ENCODE peak calls at places on chromosomes 4 and X, in six cellular contexts. One of them, this sample, is unnamed.

GRCh38 chr4:87498446-87498900 is 30.7 kb downstream of the SPARCL1 start:
- DNase-seq in neural crest cell: no peak
- DNase-seq in fibroblast of lung: peak; percentile 43
- DNase-seq in ovary: no peak
- DNase-seq in body of pancreas: no peak
- DNase-seq in dorsolateral prefrontal cortex: no peak
- DNase-seq in this sample: no peak

GRCh38 chrX:9885150-9885549 is 82.0 kb upstream of the CLDN34 start:
- DNase-seq in neural crest cell: peak; percentile 53
- DNase-seq in fibroblast of lung: peak; percentile 55
- DNase-seq in ovary: peak; percentile 62
- DNase-seq in body of pancreas: peak; percentile 58
- DNase-seq in dorsolateral prefrontal cortex: peak; percentile 42
- DNase-seq in this sample: peak; percentile 77

GRCh38 chr4:8278009-8278395 is 8.4 kb downstream of the HTRA3 start:
- DNase-seq in neural crest cell: no peak
- DNase-seq in fibroblast of lung: peak; percentile 34
- DNase-seq in ovary: no peak
- DNase-seq in body of pancreas: no peak
- DNase-seq in dorsolateral prefrontal cortex: no peak
- DNase-seq in this sample: no peak

GRCh38 chr4:83771113-83771705 is 235.3 kb downstream of the GPAT3 start:
- DNase-seq in neural crest cell: peak; percentile 31
- DNase-seq in fibroblast of lung: peak; percentile 43
- DNase-seq in ovary: peak; percentile 20
- DNase-seq in body of pancreas: peak; percentile 36
- DNase-seq in dorsolateral prefrontal cortex: no peak
- DNase-seq in this sample: peak; percentile 38

GRCh38 chrX:66632986-66633385 is 5.9 kb downstream of the EDA2R start:
- DNase-seq in neural crest cell: no peak
- DNase-seq in fibroblast of lung: peak; percentile 46
- DNase-seq in ovary: no peak
- DNase-seq in body of pancreas: no peak
- DNase-seq in dorsolateral prefrontal cortex: no peak
- DNase-seq in this sample: no peak

GRCh38 chr4:167475951-167476350 is 241.7 kb upstream of the SPOCK3 start:
- DNase-seq in neural crest cell: no peak
- DNase-seq in fibroblast of lung: no peak
- DNase-seq in ovary: no peak
- DNase-seq in body of pancreas: no peak
- DNase-seq in dorsolateral prefrontal cortex: no peak
- DNase-seq in this sample: no peak

GRCh38 chr4:174204194-174204831 is 79.2 kb downstream of the FBXO8 start:
- DNase-seq in neural crest cell: no peak
- DNase-seq in fibroblast of lung: no peak
- DNase-seq in ovary: no peak
- DNase-seq in body of pancreas: no peak
- DNase-seq in dorsolateral prefrontal cortex: no peak
- DNase-seq in this sample: no peak

GRCh38 chr4:88158360-88159136 is at the start of gene ABCG2:
- DNase-seq in neural crest cell: peak; percentile 30
- DNase-seq in fibroblast of lung: peak; percentile 72
- DNase-seq in ovary: peak; percentile 43
- DNase-seq in body of pancreas: peak; percentile 12
- DNase-seq in dorsolateral prefrontal cortex: no peak
- DNase-seq in this sample: peak; percentile 1

GRCh38 chr4:15653864-15654391 is 1.2 kb downstream of the FBXL5 start:
- DNase-seq in neural crest cell: peak; percentile 5
- DNase-seq in fibroblast of lung: peak; percentile 74
- DNase-seq in ovary: no peak
- DNase-seq in body of pancreas: no peak
- DNase-seq in dorsolateral prefrontal cortex: peak; percentile 11
- DNase-seq in this sample: no peak

GRCh38 chr4:8442596-8443358 is 2.2 kb downstream of the TRMT44 start:
- DNase-seq in neural crest cell: no peak
- DNase-seq in fibroblast of lung: no peak
- DNase-seq in ovary: no peak
- DNase-seq in body of pancreas: no peak
- DNase-seq in dorsolateral prefrontal cortex: no peak
- DNase-seq in this sample: no peak

GRCh38 chrX:96455078-96455477 is 229.6 kb upstream of the DIAPH2 start:
- DNase-seq in neural crest cell: no peak
- DNase-seq in fibroblast of lung: no peak
- DNase-seq in ovary: no peak
- DNase-seq in body of pancreas: no peak
- DNase-seq in dorsolateral prefrontal cortex: no peak
- DNase-seq in this sample: no peak

GRCh38 chr4:79650794-79651431 is 242.9 kb upstream of the GK2 start:
- DNase-seq in neural crest cell: no peak
- DNase-seq in fibroblast of lung: peak; percentile 81
- DNase-seq in ovary: no peak
- DNase-seq in body of pancreas: no peak
- DNase-seq in dorsolateral prefrontal cortex: no peak
- DNase-seq in this sample: peak; percentile 1

GRCh38 chr4:138097912-138098600 is 144.1 kb downstream of the SLC7A11 start:
- DNase-seq in neural crest cell: no peak
- DNase-seq in fibroblast of lung: peak; percentile 33
- DNase-seq in ovary: no peak
- DNase-seq in body of pancreas: no peak
- DNase-seq in dorsolateral prefrontal cortex: no peak
- DNase-seq in this sample: no peak

GRCh38 chr4:86300516-86300915 is 59.3 kb downstream of the MAPK10 start:
- DNase-seq in neural crest cell: no peak
- DNase-seq in fibroblast of lung: peak; percentile 83
- DNase-seq in ovary: no peak
- DNase-seq in body of pancreas: no peak
- DNase-seq in dorsolateral prefrontal cortex: no peak
- DNase-seq in this sample: peak; percentile 22

GRCh38 chr4:167114416-167114971 is 119.8 kb downstream of the SPOCK3 start:
- DNase-seq in neural crest cell: no peak
- DNase-seq in fibroblast of lung: peak; percentile 19
- DNase-seq in ovary: no peak
- DNase-seq in body of pancreas: no peak
- DNase-seq in dorsolateral prefrontal cortex: no peak
- DNase-seq in this sample: no peak

GRCh38 chr4:183099537-183100297 is 660 bp downstream of the WWC2 start:
- DNase-seq in neural crest cell: peak; percentile 30
- DNase-seq in fibroblast of lung: no peak
- DNase-seq in ovary: peak; percentile 68
- DNase-seq in body of pancreas: peak; percentile 59
- DNase-seq in dorsolateral prefrontal cortex: no peak
- DNase-seq in this sample: peak; percentile 65
- TF ChIP-seq CTCF in neural crest cell: no peak
- TF ChIP-seq CTCF in fibroblast of lung: no peak
- TF ChIP-seq CTCF in ovary: no peak
- TF ChIP-seq CTCF in body of pancreas: peak; percentile 22
- TF ChIP-seq CTCF in dorsolateral prefrontal cortex: no peak
- TF ChIP-seq CTCF in this sample: no peak

GRCh38 chr4:187993827-187994226 is 1.7 kb upstream of the ZFP42 start:
- DNase-seq in neural crest cell: peak; percentile 30
- DNase-seq in fibroblast of lung: no peak
- DNase-seq in ovary: no peak
- DNase-seq in body of pancreas: no peak
- DNase-seq in dorsolateral prefrontal cortex: no peak
- DNase-seq in this sample: no peak
- TF ChIP-seq CTCF in neural crest cell: peak; percentile 66
- TF ChIP-seq CTCF in fibroblast of lung: no peak
- TF ChIP-seq CTCF in ovary: no peak
- TF ChIP-seq CTCF in body of pancreas: no peak
- TF ChIP-seq CTCF in dorsolateral prefrontal cortex: no peak
- TF ChIP-seq CTCF in this sample: peak; percentile 16

DNA sequence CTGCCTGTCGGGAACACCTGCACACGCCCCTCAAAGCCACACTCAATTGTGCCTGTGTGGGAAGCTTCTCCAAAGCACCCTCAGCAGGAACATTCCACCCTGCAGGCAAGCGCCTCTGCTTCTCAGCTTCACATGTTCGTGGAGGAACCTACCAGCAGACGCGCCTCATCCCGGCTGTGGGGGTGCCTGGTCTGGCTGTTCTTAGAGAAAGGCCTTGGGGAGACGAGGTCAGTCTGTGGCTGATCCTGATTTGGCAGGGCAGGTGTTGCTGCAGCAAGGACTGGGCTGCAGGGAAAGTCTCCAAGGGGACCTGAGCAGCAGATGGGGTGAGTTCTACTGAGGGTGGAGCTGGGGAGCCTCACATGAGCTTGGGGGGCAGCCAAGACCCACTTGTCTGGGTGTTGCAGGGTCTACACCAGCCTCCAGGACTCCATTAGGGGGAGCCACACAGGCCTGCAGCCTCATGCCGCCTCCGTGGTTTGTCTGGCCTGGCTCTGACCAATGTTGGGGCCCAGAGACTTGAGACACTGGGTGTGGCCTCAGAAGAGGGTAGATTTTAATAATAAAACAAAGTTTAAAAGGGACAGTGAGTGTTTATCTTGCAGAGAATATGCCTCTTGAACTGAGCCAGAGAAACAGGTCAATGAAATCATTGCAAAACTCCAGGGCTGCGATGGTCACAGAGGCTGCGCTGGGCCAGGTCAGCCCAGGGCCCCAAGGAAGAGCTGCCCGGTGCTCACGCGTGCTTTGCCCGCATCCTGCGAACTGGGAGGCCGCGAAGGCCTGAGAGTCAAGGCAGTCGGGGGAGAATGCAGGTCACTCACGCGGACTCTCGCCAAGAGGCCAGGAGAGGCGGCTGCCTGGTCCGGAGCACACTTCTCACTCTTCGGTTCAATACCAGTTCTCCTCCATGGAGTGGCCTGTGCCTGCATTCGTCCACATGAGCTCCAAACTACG is 21.1 kb downstream of the RNF212 start:
- DNase-seq in neural crest cell: no peak
- DNase-seq in fibroblast of lung: no peak
- DNase-seq in ovary: no peak
- DNase-seq in body of pancreas: no peak
- DNase-seq in dorsolateral prefrontal cortex: no peak
- DNase-seq in this sample: no peak
- TF ChIP-seq CTCF in neural crest cell: no peak
- TF ChIP-seq CTCF in fibroblast of lung: no peak
- TF ChIP-seq CTCF in ovary: no peak
- TF ChIP-seq CTCF in body of pancreas: no peak
- TF ChIP-seq CTCF in dorsolateral prefrontal cortex: no peak
- TF ChIP-seq CTCF in this sample: no peak

DNA sequence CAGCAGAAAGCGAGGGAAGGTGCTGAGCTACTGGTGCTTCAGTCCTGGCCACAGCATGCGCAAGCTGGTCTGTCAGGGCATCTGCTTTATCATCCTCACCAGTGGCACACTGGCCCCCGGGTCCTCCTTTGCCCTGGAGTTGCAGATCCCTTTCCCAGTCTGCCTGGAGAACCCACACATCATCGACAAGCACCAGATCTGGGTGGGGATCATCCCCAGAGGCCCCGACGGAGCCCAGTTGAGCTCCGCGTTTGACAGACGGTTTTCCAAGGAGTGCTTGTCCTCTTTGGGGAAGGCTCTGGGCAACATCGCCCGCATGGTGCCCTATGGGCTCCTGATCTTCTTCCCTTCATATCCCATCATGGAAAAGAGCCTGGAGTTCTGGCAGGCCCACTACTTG is 60.3 kb downstream of the ALPK1 start:
- DNase-seq in neural crest cell: no peak
- DNase-seq in fibroblast of lung: no peak
- DNase-seq in ovary: no peak
- DNase-seq in body of pancreas: no peak
- DNase-seq in dorsolateral prefrontal cortex: no peak
- DNase-seq in this sample: no peak
- TF ChIP-seq CTCF in neural crest cell: no peak
- TF ChIP-seq CTCF in fibroblast of lung: no peak
- TF ChIP-seq CTCF in ovary: no peak
- TF ChIP-seq CTCF in body of pancreas: no peak
- TF ChIP-seq CTCF in dorsolateral prefrontal cortex: no peak
- TF ChIP-seq CTCF in this sample: no peak

This sample was measured in Calu3.